ENCODE peak calls at places on chromosomes 4 and X, in seven cellular contexts. M, P, W, X, J, L and C are unnamed samples.

GRCh38 chr4:182842991-182843390 is 74.2 kb downstream of the DCTD start:
- DNase-seq in P (no peak), X (no peak), M (no peak), J (no peak), W (no peak), L (no peak), C (no peak)

GRCh38 chr4:103097112-103097511 is 2.5 kb downstream of the BDH2 start:
- DNase-seq in P (no peak), M (no peak), X (no peak), L (no peak), W (no peak), J (no peak), C (no peak)

GRCh38 chr4:119652978-119653377 is 24.4 kb upstream of the PDE5A start:
- DNase-seq in M (no peak), W (no peak), X (no peak), J (no peak), L (peak), P (no peak), C (no peak)

GRCh38 chr4:139913995-139914394 is 240.0 kb downstream of the MAML3 start:
- DNase-seq in X (no peak), J (no peak), L (no peak), P (no peak), W (no peak), M (no peak), C (no peak)

GRCh38 chrX:67544871-67545771 is 1.3 kb downstream of the AR start:
- DNase-seq in P (no peak), W (no peak), M (no peak), X (no peak), L (no peak), J (no peak), C (no peak)

GRCh38 chr4:19780871-19781270 is 470.8 kb upstream of the SLIT2 start:
- DNase-seq in X (no peak), P (no peak), M (no peak), L (no peak), W (no peak), J (no peak), C (no peak)

GRCh38 chrX:126165721-126166401 is at the start of gene DCAF12L2:
- DNase-seq in P (no peak), L (no peak), X (no peak), W (no peak), J (peak), M (peak), C (peak)

GRCh38 chrX:103398321-103398937 is 22.1 kb downstream of the BEX3 start:
- DNase-seq in L (peak), P (no peak), J (no peak), M (no peak), X (no peak), W (peak), C (no peak)

GRCh38 chr4:155392486-155393184 is 15.9 kb upstream of the MAP9 start:
- DNase-seq in X (no peak), J (no peak), W (peak), M (no peak), P (no peak), L (peak), C (no peak)

GRCh38 chr4:150078996-150079581 is 844 bp downstream of the DCLK2 start:
- DNase-seq in P (no peak), X (no peak), M (peak), L (peak), J (peak), W (no peak), C (peak)

GRCh38 chr4:159206427-159206871 is 103.6 kb downstream of the RAPGEF2 start:
- DNase-seq in M (no peak), J (no peak), L (peak), X (no peak), P (peak), W (no peak), C (no peak)

GRCh38 chrX:30153881-30154260 is 61.5 kb upstream of the MAGEB2 start:
- DNase-seq in P (no peak), X (no peak), M (no peak), J (no peak), W (no peak), L (no peak), C (no peak)

GRCh38 chr4:1615786-1616573 is 68.1 kb downstream of the FAM53A start:
- DNase-seq in M (no peak), J (no peak), L (no peak), P (no peak), X (no peak), W (no peak), C (no peak)

GRCh38 chrX:74521961-74522833 is 92.2 kb downstream of the RLIM start:
- DNase-seq in J (no peak), W (no peak), M (no peak), X (no peak), P (no peak), L (peak), C (no peak)

GRCh38 chrX:70289168-70289792 is 447 bp downstream of the PDZD11 start:
- DNase-seq in X (no peak), J (no peak), P (no peak), W (no peak), L (peak), M (no peak), C (no peak)

GRCh38 chrX:74147439-74147838 is 156.5 kb upstream of the ZCCHC13 start:
- DNase-seq in W (no peak), X (no peak), P (no peak), M (no peak), J (no peak), L (no peak), C (no peak)

GRCh38 chrX:2485789-2486345 is 14.9 kb downstream of the DHRSX start:
- DNase-seq in L (no peak), X (no peak), P (no peak), J (no peak), M (no peak), W (no peak), C (no peak)

GRCh38 chr4:83316459-83317170 is 18.0 kb downstream of the HPSE start:
- DNase-seq in X (no peak), J (no peak), L (no peak), P (no peak), M (no peak), W (no peak), C (no peak)

GRCh38 chrX:43741843-43742573 is 85.9 kb downstream of the MAOA start:
- DNase-seq in X (no peak), P (no peak), L (no peak), M (no peak), J (no peak), W (no peak), C (no peak)

GRCh38 chr4:151371045-151371605 is 37.9 kb upstream of the FHIP1A start:
- DNase-seq in X (no peak), P (no peak), W (no peak), J (no peak), L (no peak), M (no peak), C (no peak)

GRCh38 chr4:101813604-101814003 is 23.1 kb downstream of the BANK1 start:
- DNase-seq in P (no peak), W (no peak), L (no peak), J (no peak), X (no peak), M (no peak), C (no peak)

GRCh38 chr4:77021614-77022089 is 54.1 kb downstream of the CCNI start:
- DNase-seq in P (no peak), X (peak), J (no peak), L (no peak), W (no peak), M (peak), C (no peak)

GRCh38 chr4:70564033-70564432 is 28.0 kb upstream of the AMBN start:
- DNase-seq in X (no peak), J (no peak), L (no peak), P (no peak), W (no peak), M (no peak), C (no peak)

GRCh38 chrX:119181491-119181890 is 53.9 kb upstream of the KIAA1210 start:
- DNase-seq in J (no peak), L (peak), X (no peak), M (no peak), P (no peak), W (peak), C (no peak)

GRCh38 chr4:161320377-161320776 is 843.4 kb downstream of the FSTL5 start:
- DNase-seq in L (peak), J (peak), P (no peak), W (peak), X (no peak), M (peak), C (no peak)

GRCh38 chr4:104490770-104491395 is 3.8 kb downstream of the CXXC4 start:
- DNase-seq in L (peak), J (peak), W (no peak), P (peak), X (no peak), M (peak), C (peak)

GRCh38 chr4:110682311-110682710 is 59.4 kb upstream of the PITX2 start:
- DNase-seq in L (no peak), P (no peak), J (no peak), W (no peak), X (no peak), M (no peak), C (no peak)

GRCh38 chr4:74549936-74550335 is 105.0 kb downstream of the AREG start:
- DNase-seq in L (no peak), W (no peak), X (no peak), M (no peak), J (no peak), P (no peak), C (no peak)

GRCh38 chr4:2804973-2805501 is 12.2 kb downstream of the SH3BP2 start:
- DNase-seq in M (no peak), L (no peak), X (no peak), P (no peak), J (no peak), W (no peak), C (no peak)

GRCh38 chr4:83238849-83239248 is 45.7 kb downstream of the COQ2 start:
- DNase-seq in J (no peak), M (no peak), X (no peak), L (no peak), W (no peak), P (no peak), C (no peak)

GRCh38 chr4:65502151-65502691 is 168.1 kb downstream of the EPHA5 start:
- DNase-seq in P (no peak), M (no peak), L (peak), W (no peak), X (no peak), J (no peak), C (no peak)

GRCh38 chrX:130552444-130553073 is 150.8 kb downstream of the RBMX2 start:
- DNase-seq in W (no peak), L (no peak), X (no peak), P (no peak), J (no peak), M (no peak), C (no peak)

GRCh38 chrX:124736553-124737240 is 390.3 kb downstream of the SH2D1A start:
- DNase-seq in W (no peak), L (no peak), M (no peak), X (no peak), P (peak), J (no peak), C (no peak)

GRCh38 chr4:83606898-83607297 is 71.0 kb downstream of the GPAT3 start:
- DNase-seq in P (no peak), L (no peak), X (no peak), J (no peak), W (no peak), M (no peak), C (no peak)

GRCh38 chr4:3220586-3221494 is 28.1 kb upstream of the MSANTD1 start:
- DNase-seq in W (no peak), M (no peak), X (no peak), P (no peak), L (no peak), J (peak), C (no peak)

GRCh38 chr4:150988238-150988637 is 26.8 kb downstream of the LRBA start:
- DNase-seq in L (no peak), P (no peak), J (no peak), X (no peak), M (no peak), W (no peak), C (no peak)